ENCODE peak calls at places on chromosomes 4 and X, in five cellular contexts. J is C1 segment of cervical spinal cord, D is right lobe of liver, S is NCI-H69, O is progenitor cell of endocrine pancreas. L is an unnamed sample.

GRCh38 chr4:81921757-81922159 is 450.1 kb upstream of the RASGEF1B start:
- DNase-seq in J (no peak), D (no peak), S (peak; percentile 86), O (no peak), L (no peak)

GRCh38 chrX:82813671-82814078 is 694.4 kb upstream of the POU3F4 start:
- DNase-seq in J (no peak), D (no peak), S (peak; percentile 64), O (no peak), L (no peak)

GRCh38 chr4:17688011-17688441 is 73.6 kb downstream of the MED28 start:
- DNase-seq in J (no peak), D (no peak), S (no peak), O (no peak), L (no peak)

GRCh38 chr4:3807861-3808521 is 41.8 kb downstream of the ADRA2C start:
- DNase-seq in J (no peak), D (peak; percentile 2), S (no peak), O (no peak), L (no peak)

GRCh38 chr4:71456841-71457240 is 118.0 kb downstream of the SLC4A4 start:
- DNase-seq in J (no peak), D (no peak), S (no peak), O (no peak), L (no peak)

GRCh38 chrX:129577473-129577872 is 37.4 kb downstream of the OCRL start:
- DNase-seq in J (no peak), D (no peak), S (no peak), O (no peak), L (no peak)

GRCh38 chr4:132123870-132124623 is 1025.0 kb upstream of the PCDH10 start:
- DNase-seq in J (no peak), D (no peak), S (no peak), O (no peak), L (no peak)

GRCh38 chr4:147194107-147194506 is 248.4 kb upstream of the TTC29 start:
- DNase-seq in J (no peak), D (no peak), S (no peak), O (no peak), L (no peak)

GRCh38 chr4:52760256-52760655 is 9.0 kb upstream of the ERVMER34-1 start:
- DNase-seq in J (no peak), D (no peak), S (no peak), O (no peak), L (no peak)

GRCh38 chr4:151267822-151268535 is 9.0 kb upstream of the PRSS48 start:
- DNase-seq in J (no peak), D (no peak), S (no peak), O (no peak), L (no peak)

GRCh38 chr4:183449193-183449888 is 4.9 kb downstream of the CDKN2AIP start:
- DNase-seq in J (no peak), D (no peak), S (no peak), O (no peak), L (no peak)

GRCh38 chr4:148166132-148166531 is 276.1 kb downstream of the NR3C2 start:
- DNase-seq in J (no peak), D (no peak), S (no peak), O (no peak), L (no peak)

GRCh38 chrX:19342331-19342906 is 1.3 kb upstream of the PDHA1 start:
- DNase-seq in J (no peak), D (no peak), S (peak; percentile 3), O (no peak), L (no peak)

GRCh38 chrX:138026211-138026610 is 460.3 kb downstream of the ZIC3 start:
- DNase-seq in J (no peak), D (no peak), S (peak; percentile 18), O (no peak), L (no peak)

GRCh38 chr4:87108142-87108546 is 112.3 kb downstream of the KLHL8 start:
- DNase-seq in J (no peak), D (no peak), S (peak; percentile 50), O (no peak), L (no peak)

GRCh38 chrX:153643431-153644351 is 3.3 kb upstream of the DUSP9 start:
- DNase-seq in J (no peak), D (no peak), S (peak; percentile 49), O (no peak), L (no peak)

GRCh38 chr4:38654273-38654672 is 9.7 kb upstream of the KLF3 start:
- DNase-seq in J (no peak), D (no peak), S (no peak), O (no peak), L (no peak)

GRCh38 chr4:147349199-147349598 is 131.7 kb upstream of the EDNRA start:
- DNase-seq in J (no peak), D (no peak), S (no peak), O (no peak), L (no peak)

GRCh38 chr4:71709961-71710360 is 73.9 kb downstream of the GC start:
- DNase-seq in J (no peak), D (no peak), S (no peak), O (no peak), L (no peak)

GRCh38 chrX:24846551-24847170 is 152.9 kb downstream of the POLA1 start:
- DNase-seq in J (no peak), D (no peak), S (peak; percentile 64), O (no peak), L (peak; percentile 38)

L was measured in NCI-H345.